ENCODE peak calls at places on chromosomes 7 and 10, in eight cellular contexts. V, Q, K, Z, Y, M, A and W are unnamed samples.
A peak's percentile ranks its signal among the peaks of the same experiment; 100 is the strongest.

GRCh38 chr10:58643029-58643428 is 130.4 kb downstream of the BICC1 start:
- DNase-seq in V (peak; percentile 18), Q (no peak), K (no peak), Z (no peak), Y (no peak), M (no peak), A (no peak), W (no peak)

GRCh38 chr10:31118561-31118960 is 86.9 kb upstream of the ZNF438 start:
- DNase-seq in V (no peak), Q (peak; percentile 41), K (no peak), Z (no peak), Y (no peak), M (no peak), A (no peak), W (no peak)

GRCh38 chr10:43585046-43585445 is 10.6 kb upstream of the ZNF239 start:
- DNase-seq in V (no peak), Q (peak; percentile 44), K (no peak), Z (no peak), Y (no peak), M (no peak), A (no peak), W (no peak)

GRCh38 chr7:21898265-21898930 is 47.3 kb downstream of the CDCA7L start:
- DNase-seq in V (no peak), Q (no peak), K (no peak), Z (no peak), Y (peak; percentile 54), M (no peak), A (no peak), W (no peak)

GRCh38 chr7:78677391-78677790 is 776.1 kb downstream of the MAGI2 start:
- DNase-seq in V (no peak), Q (peak; percentile 25), K (no peak), Z (no peak), Y (no peak), M (no peak), A (no peak), W (no peak)

GRCh38 chr7:149727053-149727452 is 46.3 kb downstream of the ZNF467 start:
- DNase-seq in V (no peak), Q (no peak), K (no peak), Z (no peak), Y (peak; percentile 37), M (peak; percentile 70), A (no peak), W (no peak)

GRCh38 chr10:22427890-22428571 is 82.7 kb downstream of the SPAG6 start:
- DNase-seq in V (no peak), Q (peak; percentile 79), K (no peak), Z (no peak), Y (no peak), M (no peak), A (peak; percentile 93), W (no peak)

GRCh38 chr7:139370301-139370942 is 10.7 kb downstream of the LUC7L2 start:
- DNase-seq in V (no peak), Q (no peak), K (no peak), Z (no peak), Y (no peak), M (no peak), A (no peak), W (no peak)

GRCh38 chr7:63054191-63054661 is 944.4 kb upstream of the ZNF722 start:
- DNase-seq in V (no peak), Q (no peak), K (no peak), Z (no peak), Y (no peak), M (no peak), A (no peak), W (no peak)

GRCh38 chr7:69412331-69413146 is 185.7 kb upstream of the AUTS2 start:
- DNase-seq in V (no peak), Q (no peak), K (no peak), Z (no peak), Y (no peak), M (no peak), A (no peak), W (no peak)

GRCh38 chr7:129315916-129316315 is 91.1 kb downstream of the AHCYL2 start:
- DNase-seq in V (no peak), Q (no peak), K (no peak), Z (no peak), Y (no peak), M (peak; percentile 26), A (no peak), W (no peak)

GRCh38 chr7:18667466-18667865 is 171.9 kb downstream of the HDAC9 start:
- DNase-seq in V (no peak), Q (peak; percentile 64), K (no peak), Z (no peak), Y (no peak), M (no peak), A (peak; percentile 64), W (no peak)

GRCh38 chr7:2175514-2175913 is 57.2 kb downstream of the MAD1L1 start:
- DNase-seq in V (no peak), Q (peak; percentile 98), K (no peak), Z (no peak), Y (no peak), M (no peak), A (peak; percentile 92), W (no peak)

GRCh38 chr7:26863504-26864308 is 684 bp downstream of the SKAP2 start:
- DNase-seq in V (no peak), Q (peak; percentile 36), K (peak; percentile 15), Z (no peak), Y (no peak), M (no peak), A (no peak), W (no peak)

GRCh38 chr7:125119559-125120115 is 190.0 kb upstream of the POT1 start:
- DNase-seq in V (no peak), Q (no peak), K (no peak), Z (no peak), Y (no peak), M (no peak), A (no peak), W (no peak)
- TF ChIP-seq CTCF in V (no peak), Q (no peak), K (no peak), Z (no peak), Y (no peak), M (no peak), A (no peak), W (no peak)

GRCh38 chr10:6213908-6214307 is 11.2 kb downstream of the PFKFB3 start:
- DNase-seq in V (no peak), Q (no peak), K (no peak), Z (no peak), Y (no peak), M (no peak), A (no peak), W (no peak)

GRCh38 chr10:6212806-6213205 is 10.1 kb downstream of the PFKFB3 start:
- DNase-seq in V (no peak), Q (no peak), K (no peak), Z (no peak), Y (no peak), M (no peak), A (no peak), W (no peak)

GRCh38 chr10:6212266-6212640 is 9.5 kb downstream of the PFKFB3 start:
- DNase-seq in V (no peak), Q (no peak), K (no peak), Z (no peak), Y (no peak), M (no peak), A (no peak), W (no peak)

GRCh38 chr10:6213257-6213905 is 10.6 kb downstream of the PFKFB3 start:
- DNase-seq in V (no peak), Q (no peak), K (no peak), Z (no peak), Y (no peak), M (no peak), A (no peak), W (no peak)

GRCh38 chr10:6211341-6212265 is 8.9 kb downstream of the PFKFB3 start:
- DNase-seq in V (no peak), Q (no peak), K (no peak), Z (no peak), Y (no peak), M (no peak), A (no peak), W (no peak)
- TF ChIP-seq CTCF in V (no peak), Q (no peak), K (no peak), Z (no peak), Y (no peak), M (no peak), A (no peak), W (no peak)

GRCh38 chr7:29454464-29454863 is 109.2 kb upstream of the PRR15 start:
- DNase-seq in V (no peak), Q (no peak), K (no peak), Z (no peak), Y (no peak), M (no peak), A (no peak), W (no peak)

GRCh38 chr7:29447828-29448227 is 115.8 kb upstream of the PRR15 start:
- DNase-seq in V (no peak), Q (no peak), K (no peak), Z (no peak), Y (no peak), M (no peak), A (no peak), W (no peak)

GRCh38 chr7:29453022-29453421 is 110.6 kb upstream of the PRR15 start:
- DNase-seq in V (no peak), Q (no peak), K (no peak), Z (no peak), Y (no peak), M (no peak), A (no peak), W (no peak)

GRCh38 chr7:29445736-29446135 is 117.9 kb upstream of the PRR15 start:
- DNase-seq in V (no peak), Q (no peak), K (no peak), Z (no peak), Y (no peak), M (no peak), A (no peak), W (no peak)

GRCh38 chr7:29449569-29450260 is 113.9 kb upstream of the PRR15 start:
- DNase-seq in V (no peak), Q (no peak), K (no peak), Z (no peak), Y (no peak), M (peak; percentile 8), A (peak; percentile 17), W (peak; percentile 37)
- TF ChIP-seq CTCF in V (no peak), Q (no peak), K (no peak), Z (no peak), Y (no peak), M (no peak), A (no peak), W (no peak)

GRCh38 chr7:66517212-66517909 is 111.3 kb upstream of the KCTD7 start:
- DNase-seq in V (no peak), Q (no peak), K (no peak), Z (no peak), Y (no peak), M (no peak), A (no peak), W (no peak)
- TF ChIP-seq CTCF in V (no peak), Q (no peak), K (no peak), Z (no peak), Y (no peak), M (no peak), A (no peak), W (no peak)

DNA sequence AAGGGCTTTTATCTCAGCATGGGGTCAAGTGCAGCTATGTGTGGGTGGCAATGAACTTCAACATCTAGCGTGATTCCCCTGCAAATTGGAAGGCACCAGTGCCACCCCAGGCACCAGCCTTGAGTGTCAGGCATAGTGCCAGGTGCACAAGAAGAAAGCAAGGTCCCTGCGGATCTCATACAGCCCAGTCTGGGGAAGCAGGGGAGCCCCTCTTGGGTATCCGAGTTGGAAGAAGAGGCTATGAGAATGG is 269.0 kb downstream of the RPS24 start:
- DNase-seq in V (no peak), Q (no peak), K (no peak), Z (no peak), Y (no peak), M (no peak), A (no peak), W (no peak)
- TF ChIP-seq CTCF in V (no peak), Q (no peak), K (no peak), Z (no peak), Y (no peak), M (no peak), A (no peak), W (no peak)

GRCh38 chr10:46293832-46294640 is 7.2 kb downstream of the ANTXRL start:
- DNase-seq in V (no peak), Q (no peak), K (peak; percentile 11), Z (no peak), Y (no peak), M (no peak), A (no peak), W (no peak)
- TF ChIP-seq CTCF in V (no peak), Q (no peak), K (no peak), Z (no peak), Y (no peak), M (no peak), A (no peak), W (peak; percentile 8)